ENCODE peak calls at places on chromosomes 3 and 15, in six cellular contexts. B is amniotic epithelial cell; D is M059J; Q is activated CD8-positive, alpha-beta memory T cell treated with anti-CD3 and anti-CD28 coated beads for 48 hours; R is cortex of kidney; L is NCI-H1417. Y is an unnamed sample.
A peak's percentile ranks its signal among the peaks of the same experiment; 100 is the strongest.

GRCh38 chr3:181717505-181717904 is 5.8 kb downstream of the SOX2 start:
- DNase-seq in B (no peak), D (no peak), Q (no peak), R (no peak), L (peak; percentile 34), Y (no peak)

GRCh38 chr15:76340802-76341365 is 4.3 kb downstream of the ISL2 start:
- DNase-seq in B (no peak), D (no peak), Q (no peak), R (no peak), L (peak; percentile 90), Y (no peak)

GRCh38 chr3:11289864-11290263 is 17.7 kb downstream of the ATG7 start:
- DNase-seq in B (no peak), D (no peak), Q (no peak), R (no peak), L (no peak), Y (no peak)

GRCh38 chr3:189272500-189273119 is 100.8 kb downstream of the TPRG1 start:
- DNase-seq in B (no peak), D (peak; percentile 32), Q (no peak), R (no peak), L (peak; percentile 15), Y (no peak)

GRCh38 chr3:62873672-62874397 is 1.4 kb downstream of the CADPS start:
- DNase-seq in B (no peak), D (no peak), Q (no peak), R (no peak), L (peak; percentile 89), Y (peak; percentile 27)

GRCh38 chr3:159856496-159857098 is 132.0 kb upstream of the IL12A start:
- DNase-seq in B (peak; percentile 15), D (no peak), Q (no peak), R (no peak), L (peak; percentile 70), Y (no peak)

GRCh38 chr3:24316887-24317383 is 177.7 kb downstream of the THRB start:
- DNase-seq in B (peak; percentile 45), D (peak; percentile 62), Q (no peak), R (no peak), L (no peak), Y (no peak)

GRCh38 chr3:128998532-128998931 is 2.6 kb upstream of the EFCC1 start:
- DNase-seq in B (no peak), D (no peak), Q (no peak), R (no peak), L (no peak), Y (no peak)

GRCh38 chr15:66670198-66670597 is 31.8 kb upstream of the SMAD6 start:
- DNase-seq in B (no peak), D (peak; percentile 37), Q (no peak), R (no peak), L (no peak), Y (no peak)

GRCh38 chr3:182482692-182483091 is 310.6 kb upstream of the ATP11B start:
- DNase-seq in B (no peak), D (no peak), Q (no peak), R (no peak), L (peak; percentile 39), Y (no peak)

GRCh38 chr15:77514635-77515421 is 94.1 kb downstream of the HMG20A start:
- DNase-seq in B (no peak), D (no peak), Q (no peak), R (no peak), L (no peak), Y (no peak)

GRCh38 chr3:175266993-175267960 is 408.1 kb downstream of the NAALADL2 start:
- DNase-seq in B (peak; percentile 23), D (peak; percentile 87), Q (no peak), R (no peak), L (no peak), Y (no peak)

GRCh38 chr15:48494646-48495045 is 150.9 kb downstream of the FBN1 start:
- DNase-seq in B (peak; percentile 36), D (peak; percentile 61), Q (no peak), R (no peak), L (no peak), Y (no peak)

GRCh38 chr3:115788921-115789470 is 165.7 kb downstream of the GAP43 start:
- DNase-seq in B (peak; percentile 80), D (peak; percentile 100), Q (no peak), R (no peak), L (no peak), Y (no peak)

GRCh38 chr3:139005356-139005993 is 593 bp downstream of the PRR23A start:
- DNase-seq in B (no peak), D (no peak), Q (no peak), R (no peak), L (no peak), Y (no peak)

GRCh38 chr3:65485826-65486592 is 552.7 kb downstream of the MAGI1 start:
- DNase-seq in B (no peak), D (no peak), Q (no peak), R (no peak), L (no peak), Y (no peak)

Y was measured in cerebellar nuclear complex.